ENCODE peak calls at places on chromosomes 11 and 22, in seven cellular contexts. M is GM23338; I is heart left ventricle; K is K562; N is neural crest cell; E is CD8-positive, alpha-beta T cell; V is astrocyte of the spinal cord. L is an unnamed sample.

GRCh38 chr11:124421043-124421442 is 3.6 kb downstream of the OR8B4 start:
- DNase-seq in M (no peak), I (no peak), K (no peak), N (no peak), E (no peak), V (no peak), L (no peak)

GRCh38 chr11:86116996-86117705 is 48.3 kb upstream of the PICALM start:
- DNase-seq in M (no peak), I (no peak), K (no peak), N (no peak), E (no peak), V (peak; percentile 63), L (no peak)

GRCh38 chr11:93908689-93909088 is 58.3 kb upstream of the VSTM5 start:
- DNase-seq in M (peak; percentile 19), I (no peak), K (no peak), N (no peak), E (no peak), V (peak; percentile 92), L (no peak)

GRCh38 chr11:11975201-11976092 is 33.0 kb downstream of the DKK3 start:
- DNase-seq in M (no peak), I (no peak), K (no peak), N (no peak), E (no peak), V (no peak), L (no peak)

GRCh38 chr11:73343076-73343833 is 32.9 kb upstream of the RELT start:
- DNase-seq in M (peak; percentile 63), I (no peak), K (no peak), N (no peak), E (no peak), V (no peak), L (no peak)

GRCh38 chr11:68373810-68374501 is 61.6 kb downstream of the LRP5 start:
- DNase-seq in M (no peak), I (peak; percentile 67), K (no peak), N (peak; percentile 56), E (no peak), V (peak; percentile 29), L (no peak)

GRCh38 chr11:16114978-16115871 is 241.1 kb downstream of the SOX6 start:
- DNase-seq in M (no peak), I (peak; percentile 18), K (no peak), N (no peak), E (no peak), V (no peak), L (no peak)

GRCh38 chr11:71252434-71252781 is at the start of gene SHANK2:
- DNase-seq in M (peak; percentile 82), I (no peak), K (no peak), N (no peak), E (no peak), V (no peak), L (no peak)

GRCh38 chr22:43917523-43917922 is 6.1 kb upstream of the PNPLA3 start:
- DNase-seq in M (no peak), I (no peak), K (no peak), N (no peak), E (no peak), V (no peak), L (no peak)

GRCh38 chr11:85810871-85811611 is at the start of gene SYTL2:
- DNase-seq in M (peak; percentile 86), I (peak; percentile 74), K (peak; percentile 57), N (peak; percentile 56), E (peak; percentile 53), V (peak; percentile 50), L (peak; percentile 66)

GRCh38 chr11:46513934-46514342 is 79.9 kb downstream of the AMBRA1 start:
- DNase-seq in M (no peak), I (peak; percentile 62), K (peak; percentile 40), N (no peak), E (no peak), V (peak; percentile 61), L (no peak)

GRCh38 chr11:69430566-69430965 is 50.9 kb upstream of the LINC01488 start:
- DNase-seq in M (no peak), I (no peak), K (no peak), N (no peak), E (no peak), V (peak; percentile 14), L (no peak)

GRCh38 chr11:94597896-94598295 is 30.7 kb downstream of the PIWIL4 start:
- DNase-seq in M (peak; percentile 16), I (no peak), K (peak; percentile 31), N (no peak), E (no peak), V (peak; percentile 32), L (no peak)

GRCh38 chr11:12005476-12005875 is 3.0 kb downstream of the DKK3 start:
- DNase-seq in M (no peak), I (no peak), K (no peak), N (no peak), E (no peak), V (peak; percentile 63), L (no peak)

GRCh38 chr11:48013269-48013901 is 33.0 kb downstream of the PTPRJ start:
- DNase-seq in M (no peak), I (no peak), K (no peak), N (no peak), E (peak; percentile 18), V (no peak), L (no peak)

GRCh38 chr11:132335311-132335710 is 964.9 kb downstream of the NTM start:
- DNase-seq in M (no peak), I (no peak), K (no peak), N (no peak), E (no peak), V (no peak), L (no peak)

GRCh38 chr22:20741634-20742581 is 32.0 kb upstream of the SERPIND1 start:
- DNase-seq in M (peak; percentile 77), I (no peak), K (peak; percentile 87), N (no peak), E (no peak), V (peak; percentile 18), L (peak; percentile 67)

GRCh38 chr11:12244156-12244555 is 133.2 kb upstream of the PARVA start:
- DNase-seq in M (no peak), I (no peak), K (no peak), N (no peak), E (no peak), V (no peak), L (no peak)

GRCh38 chr11:25628030-25628429 is 703.9 kb upstream of the ANO3 start:
- DNase-seq in M (no peak), I (no peak), K (no peak), N (no peak), E (no peak), V (no peak), L (no peak)

GRCh38 chr22:35930933-35931332 is 97.7 kb downstream of the RBFOX2 start:
- DNase-seq in M (peak; percentile 56), I (peak; percentile 57), K (peak; percentile 64), N (no peak), E (no peak), V (peak; percentile 73), L (peak; percentile 50)

GRCh38 chr11:122246885-122247284 is 130.9 kb upstream of the BLID start:
- DNase-seq in M (no peak), I (no peak), K (no peak), N (no peak), E (no peak), V (no peak), L (no peak)

GRCh38 chr11:46363455-46363920 is 16.2 kb downstream of the DGKZ start:
- DNase-seq in M (no peak), I (peak; percentile 76), K (no peak), N (no peak), E (no peak), V (peak; percentile 53), L (no peak)

GRCh38 chr11:17734986-17735822 is 623 bp downstream of the KCNC1 start:
- DNase-seq in M (peak; percentile 87), I (peak; percentile 48), K (peak; percentile 56), N (peak; percentile 62), E (no peak), V (peak; percentile 67), L (peak; percentile 88)

GRCh38 chr11:17735823-17736772 is 1.5 kb downstream of the KCNC1 start:
- DNase-seq in M (peak; percentile 70), I (no peak), K (no peak), N (peak; percentile 34), E (no peak), V (no peak), L (no peak)

GRCh38 chr11:17730608-17731462 is 3.7 kb upstream of the KCNC1 start:
- DNase-seq in M (peak; percentile 90), I (peak; percentile 77), K (peak; percentile 75), N (peak; percentile 87), E (no peak), V (peak; percentile 75), L (peak; percentile 91)

GRCh38 chr11:17734418-17734911 is at the start of gene KCNC1:
- DNase-seq in M (peak; percentile 75), I (no peak), K (peak; percentile 6), N (peak; percentile 60), E (no peak), V (peak; percentile 22), L (peak; percentile 67)

DNA sequence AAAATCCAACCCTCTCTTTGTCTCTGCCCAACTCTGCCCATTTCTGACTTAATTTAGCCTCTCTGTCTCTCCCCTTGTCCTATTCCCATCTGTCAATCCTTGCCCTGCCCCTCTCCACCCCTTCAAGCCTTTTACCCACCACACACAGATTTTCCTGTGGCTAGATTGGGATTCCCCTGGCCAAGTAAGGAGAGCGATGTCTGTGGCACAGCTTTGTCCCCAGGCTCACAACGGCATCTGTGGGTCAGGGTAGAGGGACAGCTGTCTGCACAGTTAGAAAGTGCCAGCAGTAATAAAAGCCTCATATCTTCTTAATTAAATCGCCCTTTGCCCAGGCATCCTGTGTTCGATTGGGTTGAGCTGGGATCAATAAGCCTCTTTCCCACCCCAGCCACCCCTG is 1.3 kb upstream of the KCNC1 start:
- DNase-seq in M (no peak), I (no peak), K (no peak), N (no peak), E (no peak), V (no peak), L (no peak)
- TF ChIP-seq CTCF in M (no peak), I (no peak), K (no peak), N (no peak), E (no peak), V (no peak), L (no peak)

GRCh38 chr11:109291553-109291952 is 130.4 kb upstream of the C11orf87 start:
- DNase-seq in M (no peak), I (no peak), K (no peak), N (no peak), E (no peak), V (no peak), L (no peak)
- TF ChIP-seq CTCF in M (no peak), I (no peak), K (no peak), N (no peak), E (no peak), V (no peak), L (no peak)

GRCh38 chr11:1458340-1459218 is 28.0 kb downstream of the MOB2 start:
- DNase-seq in M (peak; percentile 44), I (peak; percentile 45), K (peak; percentile 72), N (no peak), E (no peak), V (no peak), L (no peak)
- TF ChIP-seq CTCF in M (peak; percentile 25), I (no peak), K (peak; percentile 30), N (peak; percentile 36), E (no peak), V (peak; percentile 22), L (peak; percentile 41)

DNA sequence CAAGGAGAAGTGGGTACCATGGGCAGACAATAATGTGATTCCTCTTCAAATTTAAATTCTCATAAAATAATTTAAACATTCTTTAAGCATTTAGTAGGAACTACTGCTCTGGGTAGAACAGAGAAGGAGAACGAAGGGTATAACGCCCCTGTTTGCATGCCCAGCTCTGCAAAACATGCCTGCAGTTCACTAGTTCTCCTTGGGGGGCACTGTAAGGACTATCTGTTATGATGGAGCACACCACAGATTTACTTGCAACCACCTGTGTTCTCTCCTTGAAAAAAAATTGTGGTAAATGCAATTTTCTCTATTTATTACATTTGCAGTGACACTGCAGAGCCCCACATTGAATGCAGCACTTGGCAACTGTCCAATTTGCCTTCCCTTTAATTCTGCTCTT is 100.3 kb downstream of the GUCY1A2 start:
- DNase-seq in M (peak; percentile 57), I (no peak), K (peak; percentile 11), N (peak; percentile 10), E (no peak), V (no peak), L (peak; percentile 4)
- TF ChIP-seq CTCF in M (peak; percentile 34), I (no peak), K (peak; percentile 5), N (peak; percentile 51), E (no peak), V (peak; percentile 54), L (peak; percentile 50)